ENCODE peak calls at places on chromosomes 11 and 22, in five cellular contexts. One of them, this sample, is unnamed.
A peak's percentile ranks its signal among the peaks of the same experiment; 100 is the strongest.

GRCh38 chr11:28922351-28922981 is 814.3 kb downstream of the METTL15 start:
- DNase-seq in cardiac muscle cell: no peak
- DNase-seq in lower leg skin: no peak
- DNase-seq in Caco-2: no peak
- DNase-seq in RWPE1: no peak
- DNase-seq in this sample: no peak

GRCh38 chr11:725624-726202 is 19.7 kb downstream of the EPS8L2 start:
- DNase-seq in cardiac muscle cell: no peak
- DNase-seq in lower leg skin: no peak
- DNase-seq in Caco-2: no peak
- DNase-seq in RWPE1: no peak
- DNase-seq in this sample: no peak

GRCh38 chr11:976431-977160 is 50.9 kb downstream of the AP2A2 start:
- DNase-seq in cardiac muscle cell: no peak
- DNase-seq in lower leg skin: no peak
- DNase-seq in Caco-2: no peak
- DNase-seq in RWPE1: no peak
- DNase-seq in this sample: no peak

GRCh38 chr11:79525257-79525656 is 84.4 kb upstream of the TENM4 start:
- DNase-seq in cardiac muscle cell: no peak
- DNase-seq in lower leg skin: no peak
- DNase-seq in Caco-2: no peak
- DNase-seq in RWPE1: no peak
- DNase-seq in this sample: no peak

GRCh38 chr22:49929553-49929979 is 11.1 kb downstream of the CRELD2 start:
- DNase-seq in cardiac muscle cell: peak; percentile 74
- DNase-seq in lower leg skin: no peak
- DNase-seq in Caco-2: peak; percentile 88
- DNase-seq in RWPE1: peak; percentile 65
- DNase-seq in this sample: no peak

GRCh38 chr22:30204742-30205111 is 41.8 kb downstream of the LIF start:
- DNase-seq in cardiac muscle cell: no peak
- DNase-seq in lower leg skin: no peak
- DNase-seq in Caco-2: no peak
- DNase-seq in RWPE1: no peak
- DNase-seq in this sample: no peak

GRCh38 chr11:35101223-35101622 is 37.7 kb upstream of the CD44 start:
- DNase-seq in cardiac muscle cell: no peak
- DNase-seq in lower leg skin: no peak
- DNase-seq in Caco-2: no peak
- DNase-seq in RWPE1: no peak
- DNase-seq in this sample: no peak

GRCh38 chr11:16960250-16960649 is 54.0 kb downstream of the PLEKHA7 start:
- DNase-seq in cardiac muscle cell: no peak
- DNase-seq in lower leg skin: no peak
- DNase-seq in Caco-2: no peak
- DNase-seq in RWPE1: no peak
- DNase-seq in this sample: no peak

GRCh38 chr22:26431151-26431995 is 2.3 kb downstream of the ASPHD2 start:
- DNase-seq in cardiac muscle cell: no peak
- DNase-seq in lower leg skin: no peak
- DNase-seq in Caco-2: no peak
- DNase-seq in RWPE1: no peak
- DNase-seq in this sample: no peak

GRCh38 chr22:31586137-31586920 is 75.7 kb downstream of the PISD start:
- DNase-seq in cardiac muscle cell: no peak
- DNase-seq in lower leg skin: no peak
- DNase-seq in Caco-2: peak; percentile 43
- DNase-seq in RWPE1: no peak
- DNase-seq in this sample: no peak

GRCh38 chr11:4094348-4095291 is at the start of gene RRM1:
- DNase-seq in cardiac muscle cell: peak; percentile 96
- DNase-seq in lower leg skin: peak; percentile 93
- DNase-seq in Caco-2: peak; percentile 96
- DNase-seq in RWPE1: peak; percentile 93
- DNase-seq in this sample: peak; percentile 84

GRCh38 chr22:42780070-42780540 is 59.4 kb upstream of the A4GALT start:
- DNase-seq in cardiac muscle cell: peak; percentile 88
- DNase-seq in lower leg skin: peak; percentile 86
- DNase-seq in Caco-2: peak; percentile 81
- DNase-seq in RWPE1: peak; percentile 42
- DNase-seq in this sample: peak; percentile 80

GRCh38 chr22:18044548-18045271 is 20.3 kb upstream of the MICAL3 start:
- DNase-seq in cardiac muscle cell: no peak
- DNase-seq in lower leg skin: no peak
- DNase-seq in Caco-2: no peak
- DNase-seq in RWPE1: no peak
- DNase-seq in this sample: no peak

DNA sequence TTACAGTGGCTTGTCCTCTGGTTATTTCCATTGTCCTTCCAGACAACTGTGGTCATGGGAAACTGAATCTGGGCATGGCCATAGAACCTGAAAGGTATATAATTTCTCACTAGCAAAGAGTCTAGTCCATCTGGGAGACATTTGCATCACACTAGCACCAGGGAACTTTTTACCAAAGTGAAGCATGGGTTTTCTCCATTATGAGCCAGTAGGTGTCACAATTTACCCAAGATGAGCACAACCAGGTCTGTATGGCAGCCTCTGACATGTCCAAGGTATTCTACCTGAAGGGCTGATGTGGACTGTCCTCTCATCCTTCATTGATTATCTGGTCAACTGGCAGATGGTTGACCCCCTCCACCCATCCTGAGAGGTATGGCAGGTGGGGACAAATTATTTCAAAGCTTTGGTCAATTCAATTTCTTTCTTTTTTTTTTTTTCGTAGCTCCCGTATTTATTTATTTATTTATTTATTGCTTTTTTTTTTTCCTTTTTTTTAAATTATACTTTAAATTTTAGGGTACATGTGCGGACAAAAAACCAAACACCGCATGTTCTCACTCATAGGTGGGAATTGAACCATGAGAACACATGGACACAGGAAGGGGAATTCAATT is 425.9 kb downstream of the TMEM135 start:
- DNase-seq in cardiac muscle cell: peak; percentile 60
- DNase-seq in lower leg skin: no peak
- DNase-seq in Caco-2: peak; percentile 72
- DNase-seq in RWPE1: peak; percentile 51
- DNase-seq in this sample: no peak
- TF ChIP-seq CTCF in cardiac muscle cell: no peak
- TF ChIP-seq CTCF in lower leg skin: no peak
- TF ChIP-seq CTCF in Caco-2: peak; percentile 48
- TF ChIP-seq CTCF in RWPE1: peak; percentile 26
- TF ChIP-seq CTCF in this sample: peak; percentile 46

GRCh38 chr22:39270280-39270679 is 25.5 kb upstream of the PDGFB start:
- DNase-seq in cardiac muscle cell: no peak
- DNase-seq in lower leg skin: no peak
- DNase-seq in Caco-2: no peak
- DNase-seq in RWPE1: no peak
- DNase-seq in this sample: no peak
- TF ChIP-seq CTCF in cardiac muscle cell: no peak
- TF ChIP-seq CTCF in lower leg skin: no peak
- TF ChIP-seq CTCF in Caco-2: no peak
- TF ChIP-seq CTCF in RWPE1: no peak
- TF ChIP-seq CTCF in this sample: no peak

GRCh38 chr11:74398244-74399159 is at the start of gene PGM2L1:
- DNase-seq in cardiac muscle cell: peak; percentile 95
- DNase-seq in lower leg skin: peak; percentile 93
- DNase-seq in Caco-2: peak; percentile 97
- DNase-seq in RWPE1: peak; percentile 91
- DNase-seq in this sample: peak; percentile 72

GRCh38 chr11:74403607-74404006 is 5.4 kb upstream of the PGM2L1 start:
- DNase-seq in cardiac muscle cell: no peak
- DNase-seq in lower leg skin: no peak
- DNase-seq in Caco-2: no peak
- DNase-seq in RWPE1: no peak
- DNase-seq in this sample: no peak

GRCh38 chr11:74397531-74398243 is 546 bp downstream of the PGM2L1 start:
- DNase-seq in cardiac muscle cell: peak; percentile 36
- DNase-seq in lower leg skin: no peak
- DNase-seq in Caco-2: peak; percentile 66
- DNase-seq in RWPE1: peak; percentile 52
- DNase-seq in this sample: no peak
- TF ChIP-seq CTCF in cardiac muscle cell: no peak
- TF ChIP-seq CTCF in lower leg skin: no peak
- TF ChIP-seq CTCF in Caco-2: peak; percentile 19
- TF ChIP-seq CTCF in RWPE1: peak; percentile 20
- TF ChIP-seq CTCF in this sample: no peak

DNA sequence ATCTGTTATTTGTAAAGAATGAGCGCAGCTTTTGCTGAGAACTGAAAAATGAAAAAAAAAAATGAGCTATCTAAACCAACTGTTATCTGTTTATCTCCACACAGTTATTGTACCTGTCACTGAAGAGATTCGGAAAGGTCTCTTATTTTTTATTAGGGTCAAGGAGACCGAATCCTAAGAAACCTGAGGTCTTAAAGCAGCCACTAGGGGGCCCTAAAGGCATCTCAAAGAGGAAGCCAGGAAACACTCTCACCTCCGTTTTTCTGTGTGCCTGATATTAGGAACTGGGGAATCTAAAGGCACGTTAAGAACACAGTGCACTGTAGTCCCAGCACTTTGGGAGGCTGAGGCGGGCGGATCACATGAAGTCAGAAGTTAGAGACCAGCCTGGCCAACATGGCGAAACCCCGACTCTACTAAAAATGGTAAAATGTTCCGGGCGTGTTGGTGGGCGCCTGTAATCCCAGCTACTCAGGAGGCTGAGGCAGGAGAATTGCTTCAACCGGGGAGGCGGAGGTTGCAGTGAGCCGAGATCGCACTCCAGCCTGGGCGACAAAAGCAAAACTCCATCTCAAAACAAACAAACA is 3.5 kb upstream of the LARGE1 start:
- DNase-seq in cardiac muscle cell: peak; percentile 90
- DNase-seq in lower leg skin: peak; percentile 67
- DNase-seq in Caco-2: peak; percentile 69
- DNase-seq in RWPE1: peak; percentile 3
- DNase-seq in this sample: no peak
- TF ChIP-seq CTCF in cardiac muscle cell: peak; percentile 85
- TF ChIP-seq CTCF in lower leg skin: no peak
- TF ChIP-seq CTCF in Caco-2: peak; percentile 70
- TF ChIP-seq CTCF in RWPE1: peak; percentile 49
- TF ChIP-seq CTCF in this sample: peak; percentile 83

DNA sequence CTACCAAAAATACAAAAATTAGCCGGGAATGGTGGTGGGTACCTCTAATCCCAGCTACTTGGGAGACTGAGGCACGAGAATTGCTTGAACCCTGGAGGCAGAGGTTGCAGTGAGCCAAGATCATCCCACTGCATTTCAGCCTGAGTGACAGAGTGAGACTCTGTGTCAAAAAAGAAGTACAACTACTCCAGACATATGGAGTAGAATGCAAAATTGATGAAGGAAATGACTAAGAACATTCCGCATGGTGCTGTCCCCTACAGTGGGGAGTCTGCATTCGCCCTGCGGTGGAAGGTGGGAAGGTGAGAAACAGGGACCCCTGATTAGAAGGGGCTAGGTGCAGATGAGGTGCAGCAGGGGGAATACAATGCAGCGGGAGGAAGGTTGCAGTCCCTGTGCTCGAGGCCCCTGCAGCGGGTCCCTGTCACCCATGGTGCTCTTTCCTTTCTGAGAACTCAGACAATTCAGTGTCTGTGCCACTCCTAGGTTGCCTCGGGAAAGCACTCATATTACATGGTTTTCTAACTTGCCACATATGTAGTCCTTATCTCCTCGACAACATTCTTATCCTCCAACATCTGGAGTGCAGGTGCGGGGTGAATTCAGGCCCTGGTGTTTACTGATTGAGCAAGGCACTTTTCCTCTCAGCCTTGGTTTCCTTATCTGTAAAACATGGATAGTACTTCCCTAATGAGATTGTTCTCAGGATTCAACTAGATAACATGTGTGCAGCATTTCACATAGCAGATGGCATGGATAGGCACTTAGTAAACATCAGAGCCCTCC is 5.2 kb downstream of the POLD4 start:
- DNase-seq in cardiac muscle cell: no peak
- DNase-seq in lower leg skin: no peak
- DNase-seq in Caco-2: peak; percentile 69
- DNase-seq in RWPE1: no peak
- DNase-seq in this sample: no peak
- TF ChIP-seq CTCF in cardiac muscle cell: no peak
- TF ChIP-seq CTCF in lower leg skin: no peak
- TF ChIP-seq CTCF in Caco-2: no peak
- TF ChIP-seq CTCF in RWPE1: no peak
- TF ChIP-seq CTCF in this sample: no peak

GRCh38 chr11:128553662-128554392 is 33.5 kb downstream of the ETS1 start:
- DNase-seq in cardiac muscle cell: no peak
- DNase-seq in lower leg skin: no peak
- DNase-seq in Caco-2: no peak
- DNase-seq in RWPE1: no peak
- DNase-seq in this sample: no peak
- TF ChIP-seq CTCF in cardiac muscle cell: peak; percentile 52
- TF ChIP-seq CTCF in lower leg skin: no peak
- TF ChIP-seq CTCF in Caco-2: no peak
- TF ChIP-seq CTCF in RWPE1: no peak
- TF ChIP-seq CTCF in this sample: no peak

DNA sequence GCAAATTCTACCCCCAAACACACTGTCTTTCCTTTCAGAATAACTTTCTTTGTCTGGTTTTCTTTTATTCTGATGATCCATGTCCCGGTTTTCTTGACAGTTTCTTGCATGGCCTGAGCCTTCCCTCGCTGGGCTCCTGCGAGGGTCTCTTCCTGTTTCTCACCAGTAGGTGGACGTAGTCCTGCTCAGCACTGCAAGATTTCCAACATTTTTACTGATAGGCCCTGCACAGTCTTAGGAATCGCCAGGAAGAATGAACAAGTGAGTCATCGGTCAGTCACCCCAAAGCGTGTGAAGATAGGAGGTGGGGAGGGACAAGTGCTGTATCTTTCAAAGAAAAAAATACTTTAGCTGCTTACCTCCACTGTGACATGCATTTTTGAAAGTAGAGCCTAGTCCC is 16.9 kb upstream of the KIRREL3 start:
- DNase-seq in cardiac muscle cell: peak; percentile 47
- DNase-seq in lower leg skin: no peak
- DNase-seq in Caco-2: peak; percentile 48
- DNase-seq in RWPE1: peak; percentile 59
- DNase-seq in this sample: peak; percentile 87
- TF ChIP-seq CTCF in cardiac muscle cell: peak; percentile 25
- TF ChIP-seq CTCF in lower leg skin: no peak
- TF ChIP-seq CTCF in Caco-2: peak; percentile 42
- TF ChIP-seq CTCF in RWPE1: no peak
- TF ChIP-seq CTCF in this sample: peak; percentile 67

This sample was measured in kidney epithelial cell.